ENCODE peak calls at places on chromosomes 2 and 18, in five cellular contexts. K, J, F, Q and X are unnamed samples.

GRCh38 chr2:55862673-55863390 is 60.8 kb downstream of the EFEMP1 start:
- DNase-seq in K (no peak), J (no peak), F (no peak), Q (no peak), X (no peak)

GRCh38 chr2:228474466-228474865 is 293.0 kb upstream of the SPHKAP start:
- DNase-seq in K (no peak), J (no peak), F (no peak), Q (no peak), X (no peak)

GRCh38 chr2:33136056-33136455 is 189.3 kb downstream of the LTBP1 start:
- DNase-seq in K (no peak), J (no peak), F (no peak), Q (no peak), X (no peak)

GRCh38 chr2:37819228-37819627 is 105.9 kb upstream of the RMDN2 start:
- DNase-seq in K (no peak), J (no peak), F (no peak), Q (no peak), X (peak)

GRCh38 chr18:12651651-12652050 is 6.3 kb downstream of the SPIRE1 start:
- DNase-seq in K (no peak), J (no peak), F (no peak), Q (no peak), X (no peak)

GRCh38 chr2:98924038-98924437 is 12.0 kb downstream of the CRACDL start:
- DNase-seq in K (no peak), J (no peak), F (no peak), Q (no peak), X (no peak)

GRCh38 chr2:190815223-190815622 is 65.4 kb upstream of the GLS start:
- DNase-seq in K (no peak), J (no peak), F (no peak), Q (no peak), X (no peak)

GRCh38 chr2:208222351-208222750 is 32.5 kb downstream of the IDH1 start:
- DNase-seq in K (no peak), J (no peak), F (no peak), Q (peak), X (no peak)

GRCh38 chr2:164967781-164968228 is 12.5 kb upstream of the SLC38A11 start:
- DNase-seq in K (no peak), J (no peak), F (no peak), Q (no peak), X (no peak)

GRCh38 chr2:137737559-137737958 is 226.7 kb upstream of the HNMT start:
- DNase-seq in K (no peak), J (no peak), F (no peak), Q (no peak), X (no peak)

GRCh38 chr2:200099271-200099670 is 143.9 kb downstream of the MAIP1 start:
- DNase-seq in K (no peak), J (no peak), F (no peak), Q (no peak), X (no peak)

GRCh38 chr2:3192920-3193319 is 184.7 kb downstream of the EIPR1 start:
- DNase-seq in K (no peak), J (no peak), F (no peak), Q (no peak), X (peak)

GRCh38 chr2:27133195-27133875 is 1.1 kb downstream of the PREB start:
- DNase-seq in K (no peak), J (no peak), F (no peak), Q (peak), X (peak)

GRCh38 chr2:181310967-181311366 is 146.2 kb upstream of the ITGA4 start:
- DNase-seq in K (no peak), J (no peak), F (no peak), Q (no peak), X (no peak)

GRCh38 chr2:101751875-101752619 is 54.5 kb downstream of the MAP4K4 start:
- DNase-seq in K (peak), J (peak), F (no peak), Q (no peak), X (no peak)

GRCh38 chr2:112050311-112050710 is 4.8 kb upstream of the TMEM87B start:
- DNase-seq in K (no peak), J (no peak), F (no peak), Q (no peak), X (no peak)

GRCh38 chr2:112047537-112048235 is 7.4 kb upstream of the TMEM87B start:
- DNase-seq in K (no peak), J (peak), F (no peak), Q (peak), X (no peak)

GRCh38 chr2:112045446-112046014 is 9.5 kb upstream of the TMEM87B start:
- DNase-seq in K (no peak), J (no peak), F (no peak), Q (no peak), X (no peak)

GRCh38 chr2:112048236-112048592 is 6.9 kb upstream of the TMEM87B start:
- DNase-seq in K (no peak), J (no peak), F (no peak), Q (no peak), X (no peak)

GRCh38 chr2:112048887-112049286 is 6.2 kb upstream of the TMEM87B start:
- DNase-seq in K (no peak), J (peak), F (peak), Q (peak), X (peak)
- TF ChIP-seq ZBTB33 in K (no peak), J (no peak), F (no peak), Q (no peak), X (no peak)

GRCh38 chr2:160721089-160722040 is 227.8 kb upstream of the RBMS1 start:
- DNase-seq in K (no peak), J (no peak), F (no peak), Q (no peak), X (no peak)
- TF ChIP-seq POLR2AphosphoS5 in K (no peak), J (no peak), F (no peak), Q (no peak), X (no peak)

DNA sequence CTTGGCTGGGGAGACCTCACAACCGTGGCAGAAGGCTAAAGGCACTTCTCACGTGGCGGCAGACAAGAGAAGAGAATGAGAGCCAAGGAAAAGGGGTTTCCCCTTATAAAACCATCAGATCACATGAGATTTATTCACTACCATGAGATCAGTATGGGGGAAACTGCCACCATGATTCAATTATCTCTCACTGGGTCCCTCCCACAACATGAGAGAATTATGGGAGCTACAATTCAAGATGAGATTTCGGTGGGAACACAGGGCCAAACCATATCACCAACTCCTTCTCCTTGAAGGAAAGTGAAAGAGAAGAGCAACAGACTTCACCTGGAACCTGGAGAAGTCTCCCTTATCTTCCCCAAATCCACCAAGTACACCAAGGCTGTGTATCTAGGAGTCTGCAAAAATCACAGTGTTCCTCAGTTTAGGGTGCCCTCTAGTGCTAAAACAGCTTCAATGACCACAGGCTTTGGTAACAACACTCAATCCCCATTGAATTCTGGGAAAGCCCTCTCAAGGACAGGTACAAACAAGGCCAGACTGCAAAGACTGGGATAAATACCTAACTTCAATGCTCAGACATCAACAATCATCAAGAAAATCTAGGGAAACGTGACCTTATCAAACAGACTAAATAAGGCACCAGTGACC is 148.8 kb upstream of the SRD5A2 start:
- DNase-seq in K (peak), J (peak), F (peak), Q (peak), X (peak)
- TF ChIP-seq ZBTB33 in K (no peak), J (no peak), F (no peak), Q (no peak), X (no peak)

GRCh38 chr2:159012142-159012541 is 43.7 kb downstream of the TANC1 start:
- DNase-seq in K (no peak), J (no peak), F (no peak), Q (no peak), X (no peak)
- TF ChIP-seq POLR2AphosphoS5 in K (no peak), J (no peak), F (no peak), Q (no peak), X (no peak)

DNA sequence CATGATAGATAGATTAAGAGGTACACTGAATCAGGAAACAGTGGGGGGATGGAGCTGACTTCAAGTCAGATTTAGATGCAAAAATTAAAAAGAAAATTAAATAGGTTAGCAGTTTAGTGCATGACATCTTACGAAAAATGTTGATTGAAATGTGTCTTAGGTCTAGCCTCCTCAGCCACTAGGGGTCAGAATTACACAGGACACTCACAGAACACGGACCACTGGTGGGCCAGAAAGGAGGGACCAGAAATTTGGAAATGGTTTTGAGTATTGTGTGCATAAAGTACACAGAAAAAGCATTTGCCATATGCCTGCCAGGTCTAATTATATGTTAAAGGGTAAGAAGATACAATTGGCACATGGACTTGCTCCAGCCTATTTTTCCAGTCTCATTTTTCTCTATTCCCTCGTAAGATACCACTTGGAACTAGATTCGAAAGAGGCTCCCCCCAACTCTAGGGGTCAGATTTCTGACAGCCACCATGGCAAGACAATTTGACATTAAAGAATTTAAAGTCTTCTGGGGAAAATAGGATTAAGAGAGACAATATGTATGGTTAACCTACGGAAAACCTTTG is 550.2 kb upstream of the SETBP1 start:
- DNase-seq in K (no peak), J (peak), F (no peak), Q (peak), X (peak)
- TF ChIP-seq ZBTB33 in K (no peak), J (no peak), F (no peak), Q (no peak), X (no peak)

DNA sequence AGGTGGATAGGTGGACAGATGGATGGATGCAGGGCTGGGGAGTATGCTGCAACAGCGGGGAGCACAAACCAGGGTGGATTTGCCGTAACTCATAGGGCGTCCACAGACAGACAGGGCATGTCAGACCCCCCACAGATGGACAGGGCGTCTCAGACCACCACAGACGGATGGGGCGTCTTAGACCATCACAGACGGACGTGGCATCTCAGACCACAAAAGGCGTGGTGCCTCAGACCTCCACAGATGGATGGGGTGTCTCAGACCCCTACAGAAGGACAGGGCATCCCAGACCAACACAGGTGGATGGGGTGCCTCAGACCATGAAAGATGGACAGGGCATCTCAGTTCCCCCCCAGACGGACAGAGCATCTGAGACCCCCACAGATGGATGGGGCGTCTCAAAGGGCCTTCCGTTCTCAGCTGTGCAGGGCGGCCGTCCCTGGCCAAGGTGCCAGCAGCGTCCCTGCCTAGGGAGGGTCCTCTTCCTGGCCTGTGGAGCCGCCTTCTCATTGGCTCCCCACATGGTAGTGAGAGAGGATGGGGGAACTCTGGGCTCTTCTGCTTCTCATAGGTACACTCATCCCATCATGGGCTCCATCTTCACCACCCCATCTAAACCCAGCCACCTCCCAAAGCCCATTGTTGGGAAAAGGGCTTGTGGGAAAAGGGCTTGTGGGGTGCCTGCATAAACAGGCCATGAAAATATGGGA is 2.1 kb downstream of the ANKMY1 start:
- DNase-seq in K (no peak), J (no peak), F (no peak), Q (no peak), X (no peak)
- TF ChIP-seq POLR2AphosphoS5 in K (no peak), J (no peak), F (no peak), Q (no peak), X (no peak)

DNA sequence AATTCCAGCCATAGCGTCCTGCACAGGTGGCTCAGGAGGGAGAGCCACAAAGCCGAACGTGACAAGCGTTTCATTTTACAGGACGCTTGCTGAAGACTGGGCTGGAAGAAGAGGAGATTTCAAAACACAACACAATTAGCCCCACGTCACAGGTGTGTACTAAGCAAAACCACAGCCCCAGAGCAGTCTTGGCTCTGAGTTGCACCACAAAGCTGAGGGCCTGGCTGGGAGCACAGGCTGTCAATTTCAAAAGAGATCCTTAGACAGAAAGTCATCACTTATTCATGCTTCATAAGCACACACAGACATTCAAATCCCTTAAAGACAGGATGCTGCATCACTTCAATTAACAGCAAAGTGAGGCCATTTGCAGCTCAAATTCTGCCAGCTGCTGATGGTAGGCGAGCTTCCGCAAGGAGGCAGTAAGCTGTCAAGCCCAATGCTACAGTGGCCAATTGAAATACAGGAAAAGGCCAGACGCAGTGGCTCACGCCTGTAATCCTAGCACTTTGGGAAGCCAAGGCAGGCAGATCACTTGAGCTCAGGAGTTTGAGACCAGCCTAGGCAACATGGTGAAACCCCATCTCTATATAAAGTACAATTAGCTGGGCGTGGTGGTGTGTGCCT is 79.6 kb downstream of the SKA1 start:
- DNase-seq in K (no peak), J (no peak), F (no peak), Q (no peak), X (no peak)
- TF ChIP-seq ZBTB33 in K (no peak), J (no peak), F (no peak), Q (no peak), X (no peak)

DNA sequence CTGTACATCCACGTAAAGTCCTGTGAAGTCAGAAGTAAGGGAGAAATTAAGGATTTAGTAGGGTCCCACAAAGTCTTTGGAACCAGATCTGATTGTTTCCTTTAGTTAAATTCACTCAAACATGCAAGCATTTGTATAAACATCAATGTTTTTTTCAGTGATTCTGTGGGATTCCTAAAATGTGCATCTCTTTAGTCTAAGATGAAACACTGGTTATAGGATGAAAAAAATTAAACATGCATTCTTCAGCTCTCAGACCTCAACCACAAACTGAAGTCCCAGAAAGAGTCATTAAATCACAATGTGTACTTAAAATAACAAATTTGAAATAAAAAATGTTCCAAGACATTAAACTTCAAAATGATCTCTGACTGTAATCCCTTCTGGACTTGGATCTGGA is 76.5 kb upstream of the APCDD1 start:
- DNase-seq in K (no peak), J (no peak), F (no peak), Q (no peak), X (no peak)
- TF ChIP-seq POLR2AphosphoS5 in K (no peak), J (no peak), F (no peak), Q (no peak), X (no peak)

DNA sequence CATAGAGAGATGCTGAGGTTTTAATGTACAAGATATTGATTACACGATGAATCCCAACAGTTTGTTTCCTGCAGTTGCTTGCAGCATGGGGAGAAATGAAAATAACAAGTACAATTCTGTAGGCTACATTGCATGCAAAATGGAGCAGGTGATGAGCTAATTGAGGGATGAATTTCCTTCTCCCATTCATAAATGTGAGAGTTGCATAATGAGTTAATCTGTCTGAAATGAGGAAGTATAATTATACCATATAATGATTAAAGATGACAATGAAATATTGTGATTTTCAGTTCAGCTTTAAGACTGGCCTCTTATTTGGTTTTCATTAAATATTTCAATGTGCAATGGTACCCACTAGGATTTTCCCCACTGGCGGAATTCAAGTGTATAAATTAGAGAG is 266.2 kb downstream of the SOCS6 start:
- DNase-seq in K (no peak), J (no peak), F (no peak), Q (no peak), X (no peak)
- TF ChIP-seq ZBTB33 in K (no peak), J (no peak), F (no peak), Q (no peak), X (no peak)

GRCh38 chr2:20448246-20449046 is 1.6 kb downstream of the RHOB start:
- DNase-seq in K (no peak), J (no peak), F (no peak), Q (no peak), X (no peak)

GRCh38 chr2:20449501-20450200 is 2.8 kb downstream of the RHOB start:
- DNase-seq in K (no peak), J (peak), F (no peak), Q (no peak), X (no peak)

GRCh38 chr2:20451346-20451745 is 4.5 kb downstream of the RHOB start:
- DNase-seq in K (no peak), J (no peak), F (no peak), Q (no peak), X (no peak)

GRCh38 chr2:20451761-20452499 is 5.1 kb downstream of the RHOB start:
- DNase-seq in K (no peak), J (no peak), F (no peak), Q (no peak), X (no peak)

DNA sequence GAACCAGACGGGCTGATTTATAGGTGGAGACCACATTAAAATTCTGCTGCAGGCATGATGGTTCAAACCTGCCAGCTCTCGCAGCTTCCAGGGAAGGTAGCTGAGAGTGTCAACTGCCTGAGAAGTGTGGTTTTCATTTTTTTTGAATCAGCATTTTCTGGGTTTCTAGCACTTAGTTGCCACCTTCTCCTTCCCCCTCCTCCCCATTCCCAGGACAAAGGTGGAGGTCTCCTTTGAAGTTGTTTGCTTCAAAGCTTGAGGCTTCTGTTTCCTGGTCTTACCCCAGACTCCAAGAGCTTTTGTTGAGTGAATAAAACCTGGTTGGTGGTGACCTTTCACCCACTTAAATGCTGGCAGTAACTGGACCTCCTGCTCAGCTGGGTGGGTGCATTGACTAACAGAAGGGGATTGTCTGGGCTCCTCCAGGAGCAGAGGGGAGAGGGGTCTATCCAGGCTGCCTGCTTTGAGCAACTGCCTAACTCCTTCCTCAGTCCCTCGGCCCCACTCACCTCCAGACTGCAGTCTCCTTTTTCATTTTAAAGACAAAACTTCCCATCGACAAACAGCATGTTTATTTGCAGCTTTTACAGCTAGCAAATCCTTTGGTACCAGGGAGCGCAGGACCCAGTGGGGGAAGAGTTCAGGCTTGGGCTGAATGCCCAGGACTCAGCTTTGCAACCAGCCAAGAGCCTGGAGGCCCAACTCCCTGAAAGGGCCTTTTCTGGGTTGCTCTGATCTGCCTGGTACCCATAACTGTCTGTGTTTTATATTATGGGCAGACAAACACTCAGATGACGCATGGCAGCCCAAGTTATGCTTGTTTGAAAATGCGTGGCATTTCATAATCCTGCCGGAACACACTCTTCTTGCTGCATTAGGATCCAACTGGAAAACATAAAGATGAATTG is 3.6 kb downstream of the RHOB start:
- DNase-seq in K (no peak), J (peak), F (no peak), Q (no peak), X (peak)
- TF ChIP-seq POLR2AphosphoS5 in K (no peak), J (peak), F (peak), Q (no peak), X (no peak)